ENCODE peak calls at places on chromosomes 6 and 20, in four cellular contexts. One of them, this sample, is unnamed.

GRCh38 chr6:165835410-165835851 is 172.4 kb upstream of the PDE10A start:
- DNase-seq in HepG2: no peak
- DNase-seq in K562: no peak
- DNase-seq in GM12878: no peak
- DNase-seq in this sample: no peak

GRCh38 chr6:11769244-11769643 is 9.4 kb downstream of the ADTRP start:
- DNase-seq in K562: no peak
- DNase-seq in GM12878: no peak
- DNase-seq in HepG2: no peak
- DNase-seq in this sample: peak

GRCh38 chr20:9323622-9324021 is 190.8 kb upstream of the LAMP5 start:
- DNase-seq in GM12878: no peak
- DNase-seq in HepG2: peak
- DNase-seq in K562: peak
- DNase-seq in this sample: no peak

GRCh38 chr20:38270869-38271608 is 10.5 kb upstream of the KIAA1755 start:
- DNase-seq in K562: no peak
- DNase-seq in GM12878: no peak
- DNase-seq in HepG2: no peak
- DNase-seq in this sample: peak

GRCh38 chr6:33297406-33297955 is 1.3 kb downstream of the RGL2 start:
- DNase-seq in K562: peak
- DNase-seq in GM12878: no peak
- DNase-seq in HepG2: no peak
- DNase-seq in this sample: peak

GRCh38 chr6:143594647-143595046 is 83.1 kb upstream of the PHACTR2 start:
- DNase-seq in K562: no peak
- DNase-seq in GM12878: no peak
- DNase-seq in HepG2: no peak
- DNase-seq in this sample: no peak

GRCh38 chr20:364905-365794 is 15.4 kb upstream of the TRIB3 start:
- DNase-seq in GM12878: no peak
- DNase-seq in HepG2: peak
- DNase-seq in K562: peak
- DNase-seq in this sample: no peak

GRCh38 chr20:46049815-46050214 is 20.8 kb downstream of the SLC12A5 start:
- DNase-seq in K562: no peak
- DNase-seq in HepG2: no peak
- DNase-seq in GM12878: no peak
- DNase-seq in this sample: no peak

GRCh38 chr6:15628499-15629131 is 34.2 kb downstream of the DTNBP1 start:
- DNase-seq in HepG2: no peak
- DNase-seq in K562: peak
- DNase-seq in GM12878: no peak
- DNase-seq in this sample: no peak

GRCh38 chr20:50762435-50763201 is 31.2 kb downstream of the PARD6B start:
- DNase-seq in HepG2: peak
- DNase-seq in K562: no peak
- DNase-seq in GM12878: no peak
- DNase-seq in this sample: no peak

DNA sequence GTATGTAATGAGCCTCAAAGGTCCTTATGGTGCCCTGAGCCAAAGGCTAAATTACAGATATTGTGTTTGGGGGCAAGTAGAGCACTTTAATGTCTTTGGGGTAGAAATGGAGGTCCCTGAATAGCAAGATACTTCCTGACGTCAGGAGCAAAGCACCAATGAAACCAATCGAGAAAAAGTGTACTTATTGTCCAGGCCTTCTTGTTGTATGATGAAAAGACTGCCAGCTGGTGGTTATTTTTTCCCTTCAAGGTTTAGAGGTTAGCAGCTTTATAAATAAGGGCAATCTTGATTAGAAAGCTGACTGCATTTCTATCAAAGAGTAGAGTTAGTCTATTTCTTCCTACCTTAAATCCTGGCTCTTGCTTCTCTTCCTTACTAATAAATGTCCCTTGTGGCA is 76.1 kb upstream of the HSF2 start:
- DNase-seq in K562: no peak
- DNase-seq in GM12878: no peak
- DNase-seq in HepG2: no peak
- DNase-seq in this sample: no peak
- TF ChIP-seq MYC in K562: no peak
- TF ChIP-seq MYC in GM12878: no peak
- TF ChIP-seq MYC in HepG2: no peak
- TF ChIP-seq MYC in this sample: no peak

GRCh38 chr20:62804632-62805364 is at the start of gene OGFR:
- DNase-seq in HepG2: no peak
- DNase-seq in K562: peak
- DNase-seq in GM12878: no peak
- DNase-seq in this sample: peak

GRCh38 chr20:62802026-62802712 is 2.5 kb upstream of the OGFR start:
- DNase-seq in K562: no peak
- DNase-seq in GM12878: no peak
- DNase-seq in HepG2: no peak
- DNase-seq in this sample: no peak

GRCh38 chr20:62805365-62805710 is 703 bp downstream of the OGFR start:
- DNase-seq in GM12878: no peak
- DNase-seq in HepG2: no peak
- DNase-seq in K562: peak
- DNase-seq in this sample: no peak

GRCh38 chr20:62805711-62806382 is 1.2 kb downstream of the OGFR start:
- DNase-seq in K562: no peak
- DNase-seq in HepG2: peak
- DNase-seq in GM12878: no peak
- DNase-seq in this sample: no peak

GRCh38 chr20:62804021-62804631 is 509 bp upstream of the OGFR start:
- DNase-seq in HepG2: peak
- DNase-seq in GM12878: no peak
- DNase-seq in K562: no peak
- DNase-seq in this sample: no peak
- TF ChIP-seq CTCF in HepG2: peak
- TF ChIP-seq CTCF in GM12878: peak
- TF ChIP-seq CTCF in K562: no peak
- TF ChIP-seq CTCF in this sample: no peak

GRCh38 chr6:19478992-19479391 is 358.2 kb upstream of the ID4 start:
- DNase-seq in K562: no peak
- DNase-seq in HepG2: no peak
- DNase-seq in GM12878: no peak
- DNase-seq in this sample: no peak
- H3K9ac ChIP-seq in K562: no peak
- H3K9ac ChIP-seq in HepG2: no peak
- H3K9ac ChIP-seq in GM12878: no peak
- H3K9ac ChIP-seq in this sample: no peak

GRCh38 chr6:148746363-148747144 is at the start of gene UST:
- DNase-seq in HepG2: no peak
- DNase-seq in GM12878: no peak
- DNase-seq in K562: peak
- DNase-seq in this sample: peak

GRCh38 chr6:148747493-148748160 is 797 bp downstream of the UST start:
- DNase-seq in HepG2: no peak
- DNase-seq in GM12878: no peak
- DNase-seq in K562: no peak
- DNase-seq in this sample: peak

GRCh38 chr6:148749678-148750077 is 2.8 kb downstream of the UST start:
- DNase-seq in GM12878: no peak
- DNase-seq in K562: no peak
- DNase-seq in HepG2: no peak
- DNase-seq in this sample: no peak

GRCh38 chr6:148745926-148746325 is 904 bp upstream of the UST start:
- DNase-seq in K562: no peak
- DNase-seq in GM12878: no peak
- DNase-seq in HepG2: no peak
- DNase-seq in this sample: no peak

GRCh38 chr6:148747145-148747492 is 289 bp downstream of the UST start:
- DNase-seq in GM12878: no peak
- DNase-seq in K562: no peak
- DNase-seq in HepG2: no peak
- DNase-seq in this sample: peak
- TF ChIP-seq MYC in GM12878: no peak
- TF ChIP-seq MYC in K562: no peak
- TF ChIP-seq MYC in HepG2: no peak
- TF ChIP-seq MYC in this sample: no peak

GRCh38 chr6:160221423-160221822 is 37.2 kb downstream of the SLC22A2 start:
- DNase-seq in K562: no peak
- DNase-seq in HepG2: peak
- DNase-seq in GM12878: peak
- DNase-seq in this sample: no peak
- TF ChIP-seq CTCF in K562: peak
- TF ChIP-seq CTCF in HepG2: peak
- TF ChIP-seq CTCF in GM12878: no peak
- TF ChIP-seq CTCF in this sample: no peak

GRCh38 chr6:42104095-42104806 is 38.2 kb downstream of the C6orf132 start:
- DNase-seq in K562: peak
- DNase-seq in GM12878: peak
- DNase-seq in HepG2: peak
- DNase-seq in this sample: peak
- H3K9ac ChIP-seq in K562: peak
- H3K9ac ChIP-seq in GM12878: peak
- H3K9ac ChIP-seq in HepG2: no peak
- H3K9ac ChIP-seq in this sample: peak

This sample was measured in endothelial cell of umbilical vein.